ENCODE peak calls at places on chromosome 14, in five cellular contexts. T, A, Z, E and Q are unnamed samples.

GRCh38 chr14:54182419-54183040 is 214.3 kb upstream of the CDKN3 start:
- DNase-seq in Z (no peak), A (peak; percentile 60), T (peak; percentile 43), E (no peak), Q (no peak)

GRCh38 chr14:105914738-105915385 is 388.5 kb downstream of the TMEM121 start:
- DNase-seq in E (peak; percentile 33), Z (no peak), A (no peak), T (no peak), Q (no peak)

GRCh38 chr14:104350463-104351185 is 212.2 kb downstream of the KIF26A start:
- DNase-seq in E (peak; percentile 40), A (no peak), Z (peak; percentile 47), T (no peak), Q (peak; percentile 41)

GRCh38 chr14:106378191-106378590 is 851.8 kb downstream of the TMEM121 start:
- DNase-seq in Z (no peak), T (no peak), E (no peak), A (no peak), Q (no peak)

GRCh38 chr14:101288436-101289229 is 272.7 kb upstream of the DIO3 start:
- DNase-seq in T (no peak), Z (no peak), E (no peak), A (no peak), Q (no peak)

GRCh38 chr14:64421166-64421565 is 33.0 kb downstream of the MTHFD1 start:
- DNase-seq in E (no peak), Z (no peak), T (peak; percentile 45), A (no peak), Q (no peak)

GRCh38 chr14:81055971-81056370 is 100.5 kb downstream of the TSHR start:
- DNase-seq in A (no peak), Z (no peak), E (no peak), T (no peak), Q (no peak)

GRCh38 chr14:55381040-55381439 is 30.6 kb downstream of the ATG14 start:
- DNase-seq in E (no peak), A (no peak), T (no peak), Z (no peak), Q (no peak)

GRCh38 chr14:97266653-97267052 is 469.5 kb downstream of the VRK1 start:
- DNase-seq in E (no peak), A (peak; percentile 28), T (no peak), Z (no peak), Q (no peak)

GRCh38 chr14:21734457-21735074 is 60.9 kb upstream of the OR4E1 start:
- DNase-seq in A (no peak), T (peak; percentile 7), E (no peak), Z (peak; percentile 7), Q (no peak)

GRCh38 chr14:96166475-96167223 is 38.0 kb upstream of the BDKRB2 start:
- DNase-seq in A (no peak), T (no peak), E (no peak), Z (no peak), Q (peak; percentile 12)

GRCh38 chr14:49999216-49999761 is 106.4 kb downstream of the ARF6 start:
- DNase-seq in A (no peak), E (peak; percentile 87), Z (no peak), T (peak; percentile 83), Q (peak; percentile 90)

GRCh38 chr14:22839159-22839779 is 2.9 kb downstream of the MMP14 start:
- DNase-seq in T (no peak), Z (no peak), A (no peak), E (no peak), Q (no peak)

GRCh38 chr14:105999361-106000028 is 473.1 kb downstream of the TMEM121 start:
- DNase-seq in E (peak; percentile 62), A (no peak), T (no peak), Z (no peak), Q (peak; percentile 81)

GRCh38 chr14:77043177-77043983 is 14.9 kb upstream of the IRF2BPL start:
- DNase-seq in A (peak; percentile 91), Z (no peak), T (no peak), E (peak; percentile 55), Q (no peak)

GRCh38 chr14:103343905-103344797 is 10.1 kb downstream of the EIF5 start:
- DNase-seq in Z (no peak), E (no peak), A (no peak), T (no peak), Q (no peak)

GRCh38 chr14:52067873-52068740 is 752 bp downstream of the NID2 start:
- DNase-seq in Z (no peak), T (peak; percentile 45), A (no peak), E (peak; percentile 67), Q (no peak)

GRCh38 chr14:99191663-99192621 is 80.1 kb downstream of the BCL11B start:
- DNase-seq in T (peak; percentile 69), Z (peak; percentile 67), E (peak; percentile 76), A (peak; percentile 23), Q (no peak)

GRCh38 chr14:54487771-54488170 is 1.0 kb downstream of the GMFB start:
- DNase-seq in Z (peak; percentile 26), T (peak; percentile 77), A (no peak), E (no peak), Q (no peak)

GRCh38 chr14:50260511-50260910 is 29.1 kb upstream of the SOS2 start:
- DNase-seq in A (peak; percentile 21), Z (no peak), T (peak; percentile 11), E (no peak), Q (no peak)

GRCh38 chr14:104169765-104170113 is 31.4 kb downstream of the KIF26A start:
- DNase-seq in Z (no peak), T (no peak), E (peak; percentile 53), A (no peak), Q (no peak)

GRCh38 chr14:104396682-104397470 is 182.7 kb upstream of the C14orf180 start:
- DNase-seq in A (no peak), T (no peak), Z (no peak), E (no peak), Q (no peak)

GRCh38 chr14:71566276-71566675 is 366.0 kb upstream of the RGS6 start:
- DNase-seq in Z (no peak), T (no peak), A (no peak), E (no peak), Q (no peak)

GRCh38 chr14:41872906-41873305 is 266.2 kb downstream of the LRFN5 start:
- DNase-seq in A (no peak), T (no peak), Z (peak; percentile 35), E (no peak), Q (no peak)

GRCh38 chr14:76776306-76777251 is 15.3 kb downstream of the VASH1 start:
- DNase-seq in A (no peak), E (no peak), T (no peak), Z (no peak), Q (peak; percentile 65)

GRCh38 chr14:104341532-104342434 is 203.4 kb downstream of the KIF26A start:
- DNase-seq in Z (no peak), E (peak; percentile 50), A (no peak), T (no peak), Q (peak; percentile 74)

GRCh38 chr14:101243587-101244338 is 317.5 kb upstream of the DIO3 start:
- DNase-seq in A (no peak), T (no peak), Z (no peak), E (no peak), Q (peak; percentile 26)

GRCh38 chr14:54169254-54169924 is 212.8 kb upstream of the BMP4 start:
- DNase-seq in Z (peak; percentile 31), T (no peak), E (no peak), A (no peak), Q (no peak)

GRCh38 chr14:50388256-50388931 is 8.3 kb downstream of the CDKL1 start:
- DNase-seq in A (no peak), E (no peak), Z (no peak), T (no peak), Q (no peak)

GRCh38 chr14:92316116-92316515 is 6.8 kb upstream of the SLC24A4 start:
- DNase-seq in T (no peak), A (no peak), E (no peak), Z (no peak), Q (peak; percentile 56)